ENCODE peak calls at places on chromosomes 13 and 19, in seven cellular contexts. One of them, this sample, is unnamed.

GRCh38 chr13:41587490-41587889 is 130.1 kb downstream of the RGCC start:
- DNase-seq in thoracic aorta: no peak
- DNase-seq in fibroblast of lung: no peak
- DNase-seq in Peyer's patch: no peak
- DNase-seq in sigmoid colon: no peak
- DNase-seq in astrocyte: no peak
- DNase-seq in Panc1: no peak
- DNase-seq in this sample: no peak

GRCh38 chr13:75685239-75685697 is 49.1 kb downstream of the LMO7 start:
- DNase-seq in thoracic aorta: no peak
- DNase-seq in sigmoid colon: no peak
- DNase-seq in fibroblast of lung: peak; percentile 89
- DNase-seq in Panc1: no peak
- DNase-seq in astrocyte: peak; percentile 87
- DNase-seq in Peyer's patch: no peak
- DNase-seq in this sample: peak; percentile 92

GRCh38 chr13:48403151-48403631 is 9.7 kb downstream of the LPAR6 start:
- DNase-seq in thoracic aorta: no peak
- DNase-seq in sigmoid colon: no peak
- DNase-seq in astrocyte: no peak
- DNase-seq in Peyer's patch: no peak
- DNase-seq in Panc1: no peak
- DNase-seq in fibroblast of lung: no peak
- DNase-seq in this sample: peak; percentile 32

GRCh38 chr13:39483326-39483725 is 119.7 kb downstream of the LHFPL6 start:
- DNase-seq in Peyer's patch: no peak
- DNase-seq in thoracic aorta: no peak
- DNase-seq in fibroblast of lung: no peak
- DNase-seq in sigmoid colon: no peak
- DNase-seq in astrocyte: no peak
- DNase-seq in Panc1: no peak
- DNase-seq in this sample: peak; percentile 28

GRCh38 chr13:84737671-84738070 is 855.4 kb upstream of the SLITRK1 start:
- DNase-seq in Panc1: no peak
- DNase-seq in sigmoid colon: no peak
- DNase-seq in thoracic aorta: no peak
- DNase-seq in fibroblast of lung: no peak
- DNase-seq in astrocyte: no peak
- DNase-seq in Peyer's patch: no peak
- DNase-seq in this sample: no peak

GRCh38 chr19:14164724-14165493 is 28.5 kb upstream of the ASF1B start:
- DNase-seq in astrocyte: no peak
- DNase-seq in Peyer's patch: no peak
- DNase-seq in thoracic aorta: no peak
- DNase-seq in sigmoid colon: no peak
- DNase-seq in Panc1: no peak
- DNase-seq in fibroblast of lung: no peak
- DNase-seq in this sample: no peak

GRCh38 chr13:42893346-42893745 is 98.7 kb downstream of the EPSTI1 start:
- DNase-seq in fibroblast of lung: peak; percentile 34
- DNase-seq in Panc1: no peak
- DNase-seq in astrocyte: peak; percentile 11
- DNase-seq in sigmoid colon: no peak
- DNase-seq in Peyer's patch: no peak
- DNase-seq in thoracic aorta: no peak
- DNase-seq in this sample: peak; percentile 76

GRCh38 chr13:33184530-33184929 is 101.0 kb downstream of the STARD13 start:
- DNase-seq in Peyer's patch: no peak
- DNase-seq in astrocyte: no peak
- DNase-seq in thoracic aorta: no peak
- DNase-seq in Panc1: no peak
- DNase-seq in fibroblast of lung: no peak
- DNase-seq in sigmoid colon: no peak
- DNase-seq in this sample: no peak

GRCh38 chr19:11456659-11457058 is 21.2 kb downstream of the PRKCSH start:
- DNase-seq in fibroblast of lung: no peak
- DNase-seq in sigmoid colon: no peak
- DNase-seq in Panc1: no peak
- DNase-seq in thoracic aorta: no peak
- DNase-seq in Peyer's patch: no peak
- DNase-seq in astrocyte: no peak
- DNase-seq in this sample: no peak

GRCh38 chr19:17881701-17882100 is 10.0 kb downstream of the SLC5A5 start:
- DNase-seq in thoracic aorta: no peak
- DNase-seq in Peyer's patch: no peak
- DNase-seq in sigmoid colon: no peak
- DNase-seq in fibroblast of lung: no peak
- DNase-seq in Panc1: no peak
- DNase-seq in astrocyte: no peak
- DNase-seq in this sample: no peak

GRCh38 chr19:39363909-39364457 is 21.8 kb downstream of the SAMD4B start:
- DNase-seq in fibroblast of lung: no peak
- DNase-seq in thoracic aorta: no peak
- DNase-seq in astrocyte: no peak
- DNase-seq in Panc1: no peak
- DNase-seq in Peyer's patch: peak; percentile 22
- DNase-seq in sigmoid colon: peak; percentile 86
- DNase-seq in this sample: peak; percentile 30

GRCh38 chr19:54248016-54248601 is 5.5 kb upstream of the LILRA6 start:
- DNase-seq in Peyer's patch: no peak
- DNase-seq in Panc1: no peak
- DNase-seq in astrocyte: no peak
- DNase-seq in sigmoid colon: peak; percentile 71
- DNase-seq in fibroblast of lung: no peak
- DNase-seq in thoracic aorta: no peak
- DNase-seq in this sample: peak; percentile 35

GRCh38 chr13:107461751-107462150 is 753.6 kb downstream of the LIG4 start:
- DNase-seq in fibroblast of lung: peak; percentile 65
- DNase-seq in Peyer's patch: no peak
- DNase-seq in Panc1: no peak
- DNase-seq in sigmoid colon: no peak
- DNase-seq in astrocyte: peak; percentile 59
- DNase-seq in thoracic aorta: no peak
- DNase-seq in this sample: no peak

GRCh38 chr19:50967924-50968708 is 1.3 kb downstream of the KLK6 start:
- DNase-seq in thoracic aorta: no peak
- DNase-seq in Panc1: no peak
- DNase-seq in sigmoid colon: no peak
- DNase-seq in astrocyte: no peak
- DNase-seq in fibroblast of lung: no peak
- DNase-seq in Peyer's patch: no peak
- DNase-seq in this sample: no peak

GRCh38 chr19:50568321-50569022 is at the start of gene LRRC4B:
- DNase-seq in Panc1: no peak
- DNase-seq in astrocyte: no peak
- DNase-seq in sigmoid colon: no peak
- DNase-seq in fibroblast of lung: no peak
- DNase-seq in thoracic aorta: no peak
- DNase-seq in Peyer's patch: no peak
- DNase-seq in this sample: no peak

GRCh38 chr19:9345005-9345404 is 17.8 kb upstream of the ZNF177 start:
- DNase-seq in Panc1: no peak
- DNase-seq in sigmoid colon: no peak
- DNase-seq in astrocyte: no peak
- DNase-seq in thoracic aorta: no peak
- DNase-seq in fibroblast of lung: no peak
- DNase-seq in Peyer's patch: no peak
- DNase-seq in this sample: no peak

GRCh38 chr19:7888145-7888825 is at the start of gene LRRC8E:
- DNase-seq in sigmoid colon: no peak
- DNase-seq in Panc1: no peak
- DNase-seq in astrocyte: peak; percentile 49
- DNase-seq in fibroblast of lung: peak; percentile 72
- DNase-seq in thoracic aorta: no peak
- DNase-seq in Peyer's patch: no peak
- DNase-seq in this sample: peak; percentile 86

GRCh38 chr19:7869910-7870511 is 4.2 kb downstream of the PRR36 start:
- DNase-seq in Panc1: no peak
- DNase-seq in sigmoid colon: no peak
- DNase-seq in fibroblast of lung: no peak
- DNase-seq in Peyer's patch: peak; percentile 34
- DNase-seq in thoracic aorta: no peak
- DNase-seq in astrocyte: no peak
- DNase-seq in this sample: peak; percentile 54

GRCh38 chr13:76845865-76846264 is 40.3 kb downstream of the KCTD12 start:
- DNase-seq in sigmoid colon: no peak
- DNase-seq in fibroblast of lung: no peak
- DNase-seq in Panc1: no peak
- DNase-seq in astrocyte: no peak
- DNase-seq in Peyer's patch: no peak
- DNase-seq in thoracic aorta: no peak
- DNase-seq in this sample: no peak

GRCh38 chr13:114264886-114265611 is 16.4 kb upstream of the UPF3A start:
- DNase-seq in Peyer's patch: no peak
- DNase-seq in astrocyte: peak; percentile 80
- DNase-seq in fibroblast of lung: peak; percentile 87
- DNase-seq in thoracic aorta: no peak
- DNase-seq in Panc1: no peak
- DNase-seq in sigmoid colon: no peak
- DNase-seq in this sample: peak; percentile 90

GRCh38 chr13:40388617-40389016 is 277.8 kb downstream of the FOXO1 start:
- DNase-seq in Peyer's patch: peak; percentile 88
- DNase-seq in astrocyte: peak; percentile 41
- DNase-seq in Panc1: no peak
- DNase-seq in fibroblast of lung: peak; percentile 58
- DNase-seq in sigmoid colon: peak; percentile 62
- DNase-seq in thoracic aorta: no peak
- DNase-seq in this sample: peak; percentile 35

GRCh38 chr13:21852043-21852442 is 181.2 kb downstream of the FGF9 start:
- DNase-seq in Panc1: no peak
- DNase-seq in thoracic aorta: no peak
- DNase-seq in fibroblast of lung: no peak
- DNase-seq in astrocyte: no peak
- DNase-seq in Peyer's patch: no peak
- DNase-seq in sigmoid colon: no peak
- DNase-seq in this sample: no peak

GRCh38 chr13:71902676-71903075 is 35.7 kb upstream of the DACH1 start:
- DNase-seq in Panc1: no peak
- DNase-seq in thoracic aorta: no peak
- DNase-seq in Peyer's patch: no peak
- DNase-seq in astrocyte: no peak
- DNase-seq in sigmoid colon: no peak
- DNase-seq in fibroblast of lung: no peak
- DNase-seq in this sample: no peak

DNA sequence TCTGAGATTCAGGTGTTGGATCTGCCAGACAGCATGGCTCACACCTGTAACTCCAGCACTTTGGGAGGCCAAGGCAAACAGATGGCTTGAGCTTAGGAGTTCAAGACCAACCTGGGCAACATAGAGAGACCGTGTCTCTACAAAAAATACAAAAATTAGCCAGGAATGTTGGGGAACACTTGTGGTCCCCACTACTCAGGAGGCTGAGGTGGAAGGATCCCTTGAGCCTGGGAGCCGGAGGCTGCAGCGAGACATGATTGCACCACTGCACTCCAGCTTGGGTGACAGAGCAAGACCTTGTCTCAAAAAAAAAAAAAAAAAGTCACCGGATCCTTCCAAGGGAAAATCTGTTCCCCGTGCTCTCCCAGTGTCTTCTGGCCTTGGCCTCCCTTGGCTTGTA is 109.2 kb downstream of the IRS2 start:
- DNase-seq in fibroblast of lung: no peak
- DNase-seq in Peyer's patch: no peak
- DNase-seq in thoracic aorta: no peak
- DNase-seq in sigmoid colon: no peak
- DNase-seq in astrocyte: no peak
- DNase-seq in Panc1: no peak
- DNase-seq in this sample: no peak
- H3K4me3 ChIP-seq in fibroblast of lung: no peak overlapping the region
- H3K4me3 ChIP-seq in Peyer's patch: no peak overlapping the region
- H3K4me3 ChIP-seq in thoracic aorta: no peak overlapping the region
- H3K4me3 ChIP-seq in sigmoid colon: no peak overlapping the region
- H3K4me3 ChIP-seq in astrocyte: no peak overlapping the region
- H3K4me3 ChIP-seq in Panc1: no peak overlapping the region
- H3K4me3 ChIP-seq in this sample: no peak overlapping the region

GRCh38 chr19:42125536-42125935 is 6.7 kb downstream of the POU2F2 start:
- DNase-seq in Peyer's patch: no peak
- DNase-seq in Panc1: no peak
- DNase-seq in sigmoid colon: no peak
- DNase-seq in astrocyte: no peak
- DNase-seq in fibroblast of lung: no peak
- DNase-seq in thoracic aorta: no peak
- DNase-seq in this sample: no peak
- TF ChIP-seq CTCF in Peyer's patch: no peak
- TF ChIP-seq CTCF in Panc1: no peak
- TF ChIP-seq CTCF in sigmoid colon: no peak
- TF ChIP-seq CTCF in astrocyte: no peak
- TF ChIP-seq CTCF in fibroblast of lung: no peak
- TF ChIP-seq CTCF in thoracic aorta: no peak
- TF ChIP-seq CTCF in this sample: no peak

DNA sequence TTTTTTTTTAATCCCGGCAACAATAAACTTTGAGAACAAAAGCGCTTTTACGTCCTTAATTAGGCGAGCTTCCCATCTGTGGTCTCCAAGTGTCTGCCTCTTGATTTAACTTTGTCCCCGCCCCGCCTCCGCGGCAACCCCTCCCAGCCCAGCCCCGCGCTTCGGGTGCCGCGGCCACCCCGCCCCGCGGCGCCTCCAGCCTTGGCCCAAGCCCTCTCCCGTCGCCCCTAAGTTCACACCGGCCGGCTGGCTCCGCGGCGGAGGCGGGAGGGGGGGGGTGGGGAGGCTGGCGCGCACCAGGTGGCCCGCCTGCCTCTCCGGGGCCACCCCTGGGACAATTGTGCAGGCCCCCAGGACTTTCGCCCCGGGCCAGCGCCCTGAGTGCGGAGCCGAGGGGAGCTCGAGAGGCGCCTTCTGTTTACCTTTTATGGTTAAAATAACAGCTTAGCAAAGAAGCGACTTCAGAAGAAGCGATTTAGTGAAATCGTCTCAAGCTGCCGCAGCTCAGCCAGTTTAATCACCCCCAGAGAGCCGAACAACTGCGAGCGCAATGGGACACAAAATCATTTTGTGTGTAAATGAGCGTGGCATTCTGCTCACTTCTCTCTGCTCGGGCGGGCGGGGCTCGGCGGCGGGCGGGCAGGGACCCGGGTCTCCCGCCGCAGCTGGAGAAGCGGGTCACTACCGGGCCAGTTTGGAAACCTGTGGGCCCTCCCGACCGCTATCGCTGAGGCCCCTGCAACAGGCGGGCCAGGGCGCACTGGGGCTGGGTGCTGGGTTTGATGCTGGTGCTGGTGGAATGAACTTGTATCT is 1.4 kb downstream of the KCTD15 start:
- DNase-seq in Panc1: no peak
- DNase-seq in sigmoid colon: peak; percentile 81
- DNase-seq in Peyer's patch: no peak
- DNase-seq in thoracic aorta: no peak
- DNase-seq in astrocyte: peak; percentile 45
- DNase-seq in fibroblast of lung: peak; percentile 58
- DNase-seq in this sample: no peak
- H3K4me3 ChIP-seq in Panc1: peak overlapping the region; percentile 53
- H3K4me3 ChIP-seq in sigmoid colon: peak overlapping the region; percentile 95
- H3K4me3 ChIP-seq in Peyer's patch: peak overlapping the region; percentile 90
- H3K4me3 ChIP-seq in thoracic aorta: peak overlapping the region; percentile 91
- H3K4me3 ChIP-seq in astrocyte: peak overlapping the region; percentile 79
- H3K4me3 ChIP-seq in fibroblast of lung: peak overlapping the region; percentile 51
- H3K4me3 ChIP-seq in this sample: peak overlapping the region; percentile 67

DNA sequence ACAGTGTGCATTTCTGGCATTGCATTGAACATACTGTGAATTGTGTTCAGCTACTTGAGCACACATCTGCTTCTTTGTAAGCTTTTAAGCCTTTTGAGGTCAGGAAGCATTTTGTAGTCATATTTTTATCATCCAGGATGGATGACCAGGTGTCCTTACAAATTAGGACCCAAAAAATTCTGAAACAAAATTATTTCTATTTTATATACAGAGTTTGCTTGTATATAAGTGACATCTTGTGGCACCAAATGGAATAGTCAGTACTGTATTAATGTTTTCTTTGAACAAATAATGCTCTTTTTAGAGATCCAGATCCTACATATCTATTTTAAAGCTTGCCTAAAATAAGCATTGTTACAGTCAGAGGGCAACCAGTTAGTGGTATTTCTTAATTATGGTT is 9.5 kb upstream of the SUPT20H start:
- DNase-seq in fibroblast of lung: peak; percentile 12
- DNase-seq in Peyer's patch: no peak
- DNase-seq in astrocyte: no peak
- DNase-seq in Panc1: no peak
- DNase-seq in thoracic aorta: no peak
- DNase-seq in sigmoid colon: no peak
- DNase-seq in this sample: no peak
- TF ChIP-seq CTCF in fibroblast of lung: peak; percentile 15
- TF ChIP-seq CTCF in Peyer's patch: no peak
- TF ChIP-seq CTCF in astrocyte: peak; percentile 16
- TF ChIP-seq CTCF in Panc1: peak; percentile 35
- TF ChIP-seq CTCF in thoracic aorta: no peak
- TF ChIP-seq CTCF in sigmoid colon: no peak
- TF ChIP-seq CTCF in this sample: peak; percentile 7

This sample was measured in foreskin fibroblast.